ENCODE peak calls at places on chromosomes 6 and 20, in five cellular contexts. One of them, this sample, is unnamed.

GRCh38 chr6:39090036-39090435 is 24.9 kb downstream of the SAYSD1 start:
- DNase-seq in neuronal stem cell: no peak
- DNase-seq in H9: no peak
- DNase-seq in IMR-90: no peak
- DNase-seq in H1: no peak
- DNase-seq in this sample: no peak

GRCh38 chr20:23362392-23363256 is 642 bp downstream of the GZF1 start:
- DNase-seq in neuronal stem cell: no peak
- DNase-seq in H9: no peak
- DNase-seq in IMR-90: peak
- DNase-seq in H1: no peak
- DNase-seq in this sample: peak

GRCh38 chr6:136822051-136822378 is 377 bp upstream of the PEX7 start:
- DNase-seq in neuronal stem cell: no peak
- DNase-seq in H9: peak
- DNase-seq in IMR-90: peak
- DNase-seq in H1: no peak
- DNase-seq in this sample: no peak

GRCh38 chr6:127951172-127951995 is 50.5 kb upstream of the THEMIS start:
- DNase-seq in neuronal stem cell: no peak
- DNase-seq in H9: no peak
- DNase-seq in IMR-90: no peak
- DNase-seq in H1: no peak
- DNase-seq in this sample: no peak

GRCh38 chr6:52115145-52115741 is 27.8 kb upstream of the PKHD1 start:
- DNase-seq in neuronal stem cell: no peak
- DNase-seq in H9: no peak
- DNase-seq in IMR-90: no peak
- DNase-seq in H1: no peak
- DNase-seq in this sample: no peak

GRCh38 chr6:147222160-147222838 is 18.1 kb downstream of the STXBP5 start:
- DNase-seq in neuronal stem cell: no peak
- DNase-seq in H9: no peak
- DNase-seq in IMR-90: peak
- DNase-seq in H1: no peak
- DNase-seq in this sample: peak

GRCh38 chr6:169930799-169931198 is 179.4 kb downstream of the ERMARD start:
- DNase-seq in neuronal stem cell: no peak
- DNase-seq in H9: no peak
- DNase-seq in IMR-90: no peak
- DNase-seq in H1: no peak
- DNase-seq in this sample: no peak

GRCh38 chr20:54346269-54346668 is 129.1 kb upstream of the DOK5 start:
- DNase-seq in neuronal stem cell: no peak
- DNase-seq in H9: no peak
- DNase-seq in IMR-90: no peak
- DNase-seq in H1: no peak
- DNase-seq in this sample: no peak

GRCh38 chr6:165889636-165890403 is 226.8 kb upstream of the PDE10A start:
- DNase-seq in neuronal stem cell: peak
- DNase-seq in H9: peak
- DNase-seq in IMR-90: peak
- DNase-seq in H1: no peak
- DNase-seq in this sample: peak

GRCh38 chr6:66336171-66336570 is 629.1 kb upstream of the EYS start:
- DNase-seq in neuronal stem cell: no peak
- DNase-seq in H9: no peak
- DNase-seq in IMR-90: no peak
- DNase-seq in H1: no peak
- DNase-seq in this sample: no peak

DNA sequence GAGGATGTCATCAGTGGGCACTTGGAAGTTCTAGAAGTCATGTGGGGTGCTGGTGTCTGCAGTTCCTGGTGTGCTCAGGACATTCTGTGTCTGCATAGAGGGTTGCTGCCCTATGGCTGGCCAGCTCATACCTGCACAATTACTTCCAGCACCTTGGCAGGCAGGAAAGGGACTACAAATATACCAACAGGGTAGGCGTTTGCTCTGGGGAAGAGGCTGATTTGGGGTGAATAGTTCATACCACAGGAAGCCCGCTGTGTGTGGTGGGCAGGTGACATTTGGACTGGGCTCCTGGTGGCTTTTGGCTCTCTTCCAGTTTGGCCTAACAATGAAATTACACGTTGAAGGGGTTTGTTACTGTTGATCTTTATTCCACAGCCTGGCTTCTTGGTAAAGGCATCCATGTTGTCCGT is 88.2 kb downstream of the RSPH3 start:
- DNase-seq in neuronal stem cell: no peak
- DNase-seq in H9: no peak
- DNase-seq in IMR-90: no peak
- DNase-seq in H1: no peak
- DNase-seq in this sample: no peak
- H3K14ac ChIP-seq in neuronal stem cell: no peak
- H3K14ac ChIP-seq in H9: peak
- H3K14ac ChIP-seq in IMR-90: no peak
- H3K14ac ChIP-seq in H1: no peak
- H3K14ac ChIP-seq in this sample: no peak

GRCh38 chr20:17010181-17010580 is 216.7 kb upstream of the PCSK2 start:
- DNase-seq in neuronal stem cell: no peak
- DNase-seq in H9: no peak
- DNase-seq in IMR-90: no peak
- DNase-seq in H1: no peak
- DNase-seq in this sample: no peak
- H2BK15ac ChIP-seq in neuronal stem cell: no peak
- H2BK15ac ChIP-seq in H9: no peak
- H2BK15ac ChIP-seq in IMR-90: no peak
- H2BK15ac ChIP-seq in H1: no peak
- H2BK15ac ChIP-seq in this sample: no peak

DNA sequence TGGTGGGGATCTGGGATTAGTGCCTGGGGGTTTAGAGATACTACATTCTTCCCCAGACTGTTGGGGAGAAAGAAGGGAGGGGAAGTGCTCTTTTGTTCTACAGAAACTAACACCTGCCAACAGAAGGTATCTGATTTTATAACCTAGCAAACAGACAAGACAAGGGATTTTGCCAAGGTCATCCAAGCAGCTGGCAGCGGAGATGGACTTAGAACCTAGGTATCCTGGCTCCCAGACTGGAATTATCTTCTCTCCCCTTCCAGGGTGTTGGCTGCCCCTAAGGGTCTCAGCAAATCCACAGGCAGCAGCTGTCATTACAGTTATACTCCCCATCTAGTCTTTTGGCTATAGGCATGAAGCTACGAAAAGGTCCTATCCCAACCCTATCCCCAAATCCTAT is 8.4 kb downstream of the SDC4 start:
- DNase-seq in neuronal stem cell: no peak
- DNase-seq in H9: no peak
- DNase-seq in IMR-90: no peak
- DNase-seq in H1: no peak
- DNase-seq in this sample: no peak
- H3K4ac ChIP-seq in neuronal stem cell: no peak
- H3K4ac ChIP-seq in H9: no peak
- H3K4ac ChIP-seq in IMR-90: peak
- H3K4ac ChIP-seq in H1: no peak
- H3K4ac ChIP-seq in this sample: no peak

DNA sequence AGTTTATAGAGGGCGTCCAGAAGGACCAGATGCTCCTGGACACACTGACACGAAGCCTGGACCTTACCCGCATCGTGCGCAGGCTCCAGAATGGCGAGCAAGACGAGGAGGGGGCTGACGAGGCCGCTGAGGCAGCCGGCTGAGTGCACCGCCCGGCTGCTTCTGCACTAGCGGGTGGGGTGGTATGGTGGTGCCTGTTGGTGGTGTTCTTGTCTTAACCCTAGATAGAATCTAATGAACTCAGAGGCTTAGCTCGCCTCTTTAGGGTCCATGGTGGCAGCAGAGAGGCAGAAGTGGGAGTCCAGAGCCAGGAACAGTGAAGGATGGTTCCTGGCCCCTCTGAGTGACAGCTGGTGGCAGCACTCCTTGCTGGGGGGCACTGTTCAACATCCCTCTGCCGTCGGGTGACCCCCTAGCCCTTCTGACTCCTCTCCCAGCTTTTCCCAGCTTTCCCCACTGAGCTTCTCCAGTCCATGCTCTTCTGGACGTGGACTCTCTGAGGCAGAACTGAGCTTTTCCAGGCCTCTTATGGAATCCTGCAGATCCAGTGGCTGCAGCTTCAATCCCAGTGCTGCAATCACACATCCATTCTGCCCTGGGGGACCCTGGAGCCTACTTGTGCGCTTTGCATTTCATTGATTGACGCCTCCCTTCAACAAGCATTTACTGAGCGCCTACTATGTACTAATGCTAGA is 6.2 kb downstream of the GUCA1A start:
- DNase-seq in neuronal stem cell: no peak
- DNase-seq in H9: no peak
- DNase-seq in IMR-90: no peak
- DNase-seq in H1: no peak
- DNase-seq in this sample: no peak
- H3K14ac ChIP-seq in neuronal stem cell: no peak
- H3K14ac ChIP-seq in H9: no peak
- H3K14ac ChIP-seq in IMR-90: no peak
- H3K14ac ChIP-seq in H1: no peak
- H3K14ac ChIP-seq in this sample: no peak

DNA sequence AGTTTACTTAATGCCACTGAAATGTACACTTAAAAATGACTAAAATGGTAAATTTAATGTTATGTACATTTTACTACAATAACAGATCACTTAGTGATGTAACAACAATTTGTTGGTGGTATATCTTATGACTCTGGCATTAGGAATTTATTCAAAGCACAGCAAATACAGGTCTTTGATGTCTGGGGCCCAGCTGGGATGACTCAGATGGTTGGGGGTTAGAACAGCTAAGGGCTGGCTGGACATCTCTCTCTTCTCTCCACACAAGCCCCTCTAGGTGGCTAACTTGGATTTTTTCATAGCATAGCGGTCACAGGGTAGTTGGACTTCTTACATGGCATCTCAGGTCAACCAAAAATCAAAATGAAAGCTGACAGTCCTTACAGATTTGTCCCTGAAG is 37.4 kb upstream of the LCA5 start:
- DNase-seq in neuronal stem cell: no peak
- DNase-seq in H9: peak
- DNase-seq in IMR-90: peak
- DNase-seq in H1: no peak
- DNase-seq in this sample: peak
- H2BK15ac ChIP-seq in neuronal stem cell: no peak
- H2BK15ac ChIP-seq in H9: no peak
- H2BK15ac ChIP-seq in IMR-90: no peak
- H2BK15ac ChIP-seq in H1: no peak
- H2BK15ac ChIP-seq in this sample: no peak

GRCh38 chr6:14212020-14212419 is 94.4 kb downstream of the CD83 start:
- DNase-seq in neuronal stem cell: no peak
- DNase-seq in H9: peak
- DNase-seq in IMR-90: no peak
- DNase-seq in H1: peak
- DNase-seq in this sample: no peak
- H3K4ac ChIP-seq in neuronal stem cell: no peak
- H3K4ac ChIP-seq in H9: no peak
- H3K4ac ChIP-seq in IMR-90: peak
- H3K4ac ChIP-seq in H1: peak
- H3K4ac ChIP-seq in this sample: no peak